ENCODE peak calls at places on chromosome 18, in eight cellular contexts. I is choroid plexus epithelial cell; R is ACHN; J is non-pigmented ciliary epithelial cell; N is fibroblast of mammary gland; G is M059J; Q is stimulated activated naive B cell treated with anti-CD40 and anti-IgM and Interleukin-4, amounts not matched to agents 10 μg/mL and 1 μg/mL and 100 μg/mL, for 72 hours; F is nephron progenitor cell. X is an unnamed sample.

GRCh38 chr18:5998907-5999306 is 103.6 kb upstream of the TMEM200C start:
- DNase-seq in N (no peak), R (no peak), I (no peak), Q (no peak), F (no peak), G (no peak), J (no peak), X (no peak)

GRCh38 chr18:45738660-45739059 is 14.7 kb downstream of the SLC14A1 start:
- DNase-seq in N (no peak), F (no peak), J (no peak), Q (no peak), G (peak; percentile 17), I (no peak), R (peak; percentile 4), X (peak; percentile 29)

GRCh38 chr18:45557296-45557695 is 58.0 kb upstream of the SLC14A2 start:
- DNase-seq in R (no peak), I (no peak), G (peak; percentile 81), J (no peak), Q (no peak), N (no peak), F (no peak), X (no peak)

GRCh38 chr18:39389800-39390379 is 1824.3 kb upstream of the CELF4 start:
- DNase-seq in I (peak; percentile 17), N (no peak), J (no peak), Q (no peak), F (no peak), R (no peak), G (peak; percentile 45), X (peak; percentile 17)

GRCh38 chr18:47795448-47795843 is 135.0 kb downstream of the SMAD2 start:
- DNase-seq in N (peak; percentile 5), F (no peak), J (no peak), I (peak; percentile 19), Q (no peak), G (peak; percentile 10), R (no peak), X (no peak)

GRCh38 chr18:44795241-44795640 is 114.6 kb downstream of the SETBP1 start:
- DNase-seq in J (no peak), N (no peak), I (no peak), R (no peak), G (no peak), F (no peak), Q (no peak), X (no peak)

GRCh38 chr18:9835112-9835755 is 50.5 kb upstream of the TXNDC2 start:
- DNase-seq in G (no peak), N (no peak), Q (no peak), J (no peak), F (no peak), I (no peak), R (no peak), X (no peak)

GRCh38 chr18:63206433-63207153 is 113.0 kb downstream of the BCL2 start:
- DNase-seq in R (no peak), N (no peak), G (no peak), J (no peak), I (no peak), Q (no peak), F (no peak), X (no peak)

GRCh38 chr18:74342416-74343043 is 26.9 kb downstream of the C18orf63 start:
- DNase-seq in J (peak; percentile 41), R (peak; percentile 68), I (peak; percentile 90), F (peak; percentile 20), N (peak; percentile 83), Q (no peak), G (peak; percentile 63), X (peak; percentile 65)

GRCh38 chr18:778194-779007 is 33.6 kb downstream of the YES1 start:
- DNase-seq in G (no peak), Q (no peak), I (peak; percentile 38), R (no peak), N (no peak), J (no peak), F (no peak), X (no peak)

GRCh38 chr18:48485828-48486405 is 52.9 kb upstream of the CTIF start:
- DNase-seq in R (no peak), G (no peak), I (no peak), F (no peak), Q (no peak), J (no peak), N (no peak), X (no peak)

GRCh38 chr18:35513181-35513932 is 15.6 kb upstream of the INO80C start:
- DNase-seq in Q (no peak), N (peak; percentile 74), F (peak; percentile 32), I (peak; percentile 100), G (peak; percentile 90), R (no peak), J (peak; percentile 89), X (peak; percentile 96)

GRCh38 chr18:32454667-32455066 is 16.0 kb downstream of the GAREM1 start:
- DNase-seq in I (peak; percentile 58), R (no peak), G (no peak), Q (no peak), F (no peak), J (no peak), N (peak; percentile 64), X (no peak)

GRCh38 chr18:9974279-9974915 is 60.6 kb downstream of the VAPA start:
- DNase-seq in R (no peak), J (no peak), N (no peak), Q (no peak), F (no peak), G (peak; percentile 30), I (no peak), X (peak; percentile 83)

GRCh38 chr18:21452381-21452780 is 148.1 kb downstream of the ESCO1 start:
- DNase-seq in R (no peak), G (no peak), F (no peak), I (no peak), Q (no peak), J (no peak), N (no peak), X (peak; percentile 69)

GRCh38 chr18:25230658-25231326 is 121.2 kb downstream of the ZNF521 start:
- DNase-seq in G (peak; percentile 66), R (no peak), J (no peak), I (peak; percentile 80), Q (no peak), N (peak; percentile 91), F (no peak), X (peak; percentile 89)

GRCh38 chr18:78780719-78781600 is 198.7 kb upstream of the SALL3 start:
- DNase-seq in G (no peak), F (no peak), N (no peak), R (no peak), J (no peak), I (no peak), Q (no peak), X (no peak)

GRCh38 chr18:44290366-44290855 is 390.3 kb upstream of the SETBP1 start:
- DNase-seq in I (no peak), J (no peak), N (no peak), G (no peak), F (no peak), Q (no peak), R (no peak), X (no peak)

GRCh38 chr18:23972416-23972815 is 42.1 kb upstream of the TTC39C start:
- DNase-seq in I (no peak), G (peak; percentile 14), N (no peak), F (peak; percentile 10), Q (no peak), J (no peak), R (no peak), X (no peak)

GRCh38 chr18:22185298-22185697 is 15.9 kb downstream of the GATA6 start:
- DNase-seq in G (no peak), J (no peak), I (no peak), F (no peak), N (no peak), Q (no peak), R (no peak), X (no peak)

GRCh38 chr18:26976206-26976605 is 110.7 kb upstream of the AQP4 start:
- DNase-seq in F (no peak), R (no peak), N (no peak), I (no peak), Q (no peak), J (no peak), G (no peak), X (no peak)

GRCh38 chr18:73189718-73190117 is 321.9 kb upstream of the NETO1 start:
- DNase-seq in F (no peak), R (no peak), J (no peak), N (no peak), I (no peak), G (no peak), Q (no peak), X (no peak)

GRCh38 chr18:63083555-63083954 is 236.0 kb downstream of the BCL2 start:
- DNase-seq in G (no peak), R (no peak), I (peak; percentile 17), F (no peak), J (no peak), Q (no peak), N (peak; percentile 17), X (no peak)

GRCh38 chr18:59155140-59155539 is 15.5 kb downstream of the SEC11C start:
- DNase-seq in J (peak; percentile 60), Q (no peak), R (peak; percentile 4), N (peak; percentile 42), I (peak; percentile 25), F (no peak), G (peak; percentile 100), X (peak; percentile 84)

GRCh38 chr18:56445422-56445821 is 193.0 kb downstream of the TXNL1 start:
- DNase-seq in G (no peak), J (no peak), N (no peak), R (no peak), Q (no peak), I (no peak), F (no peak), X (no peak)

GRCh38 chr18:26227051-26227672 is 917 bp downstream of the TAF4B start:
- DNase-seq in R (peak; percentile 2), G (peak; percentile 14), J (no peak), Q (no peak), F (no peak), N (peak; percentile 15), I (peak; percentile 12), X (no peak)

GRCh38 chr18:67117804-67118203 is 398.7 kb downstream of the DSEL start:
- DNase-seq in J (peak; percentile 53), Q (no peak), G (no peak), F (no peak), N (peak; percentile 8), R (no peak), I (peak; percentile 63), X (peak; percentile 13)

GRCh38 chr18:13544953-13545352 is 181.4 kb downstream of the FAM210A start:
- DNase-seq in F (no peak), J (no peak), N (no peak), R (no peak), I (no peak), G (no peak), Q (no peak), X (no peak)

GRCh38 chr18:50350699-50351098 is 24.1 kb upstream of the SKA1 start:
- DNase-seq in G (no peak), F (no peak), R (no peak), Q (no peak), I (no peak), J (no peak), N (no peak), X (no peak)

GRCh38 chr18:24075731-24076130 is 61.2 kb downstream of the TTC39C start:
- DNase-seq in F (no peak), J (no peak), G (peak; percentile 25), Q (no peak), I (no peak), R (no peak), N (no peak), X (peak; percentile 7)

GRCh38 chr18:62660741-62661140 is 54.6 kb upstream of the PHLPP1 start:
- DNase-seq in N (peak; percentile 31), F (no peak), J (no peak), G (peak; percentile 49), I (no peak), R (no peak), Q (no peak), X (peak; percentile 77)